ENCODE peak calls at places on chromosome 14, in nine cellular contexts. A is psoas muscle, I is cardiac muscle cell, X is OCI-LY7, R is pancreas, Q is ovary, G is HFFc6, W is adrenal gland, S is fibroblast of the aortic adventitia. J is an unnamed sample.

GRCh38 chr14:43145361-43145760 is 1361.7 kb downstream of the FSCB start:
- DNase-seq in A (no peak), I (no peak), X (no peak), R (no peak), Q (no peak), G (no peak), W (no peak), S (peak), J (no peak)

GRCh38 chr14:44963775-44964380 is 1.9 kb downstream of the TOGARAM1 start:
- DNase-seq in A (no peak), I (no peak), X (peak), R (peak), Q (no peak), G (peak), W (no peak), S (peak), J (no peak)

GRCh38 chr14:52342849-52343606 is 28.9 kb downstream of the PTGER2 start:
- DNase-seq in A (no peak), I (peak), X (no peak), R (no peak), Q (no peak), G (peak), W (no peak), S (peak), J (no peak)

GRCh38 chr14:50531595-50532501 is 521 bp downstream of the MAP4K5 start:
- DNase-seq in A (peak), I (peak), X (peak), R (peak), Q (peak), G (no peak), W (peak), S (peak), J (no peak)

GRCh38 chr14:29892327-29892726 is 35.3 kb downstream of the PRKD1 start:
- DNase-seq in A (no peak), I (peak), X (no peak), R (no peak), Q (no peak), G (peak), W (no peak), S (no peak), J (no peak)

GRCh38 chr14:44700184-44700583 is 193.1 kb upstream of the FSCB start:
- DNase-seq in A (no peak), I (peak), X (no peak), R (no peak), Q (no peak), G (no peak), W (no peak), S (peak), J (peak)

GRCh38 chr14:59534361-59534987 is 42.1 kb downstream of the CCDC175 start:
- DNase-seq in A (no peak), I (no peak), X (no peak), R (no peak), Q (no peak), G (no peak), W (no peak), S (no peak), J (no peak)

GRCh38 chr14:26332966-26333365 is 264.9 kb downstream of the NOVA1 start:
- DNase-seq in A (peak), I (peak), X (no peak), R (no peak), Q (no peak), G (no peak), W (no peak), S (peak), J (no peak)

GRCh38 chr14:51356381-51356780 is 116.3 kb downstream of the TMX1 start:
- DNase-seq in A (no peak), I (peak), X (no peak), R (no peak), Q (no peak), G (no peak), W (no peak), S (peak), J (no peak)

GRCh38 chr14:94654071-94654974 is 42.1 kb downstream of the SERPINA3 start:
- DNase-seq in A (no peak), I (peak), X (no peak), R (peak), Q (peak), G (no peak), W (peak), S (no peak), J (no peak)

GRCh38 chr14:95222870-95223398 is 65.6 kb upstream of the DICER1 start:
- DNase-seq in A (no peak), I (peak), X (no peak), R (no peak), Q (no peak), G (no peak), W (no peak), S (peak), J (no peak)

GRCh38 chr14:67332468-67332867 is 27.1 kb downstream of the ATP6V1D start:
- DNase-seq in A (no peak), I (no peak), X (no peak), R (no peak), Q (no peak), G (no peak), W (no peak), S (no peak), J (no peak)

GRCh38 chr14:67331368-67332125 is 28.1 kb downstream of the ATP6V1D start:
- DNase-seq in A (no peak), I (no peak), X (no peak), R (no peak), Q (no peak), G (peak), W (no peak), S (no peak), J (peak)

GRCh38 chr14:67335781-67336180 is 23.8 kb downstream of the ATP6V1D start:
- DNase-seq in A (no peak), I (peak), X (peak), R (no peak), Q (no peak), G (peak), W (no peak), S (peak), J (no peak)
- TF ChIP-seq CTCF in A (peak), I (peak), X (peak), R (no peak), Q (no peak), G (peak), W (no peak), S (peak), J (peak)

GRCh38 chr14:54985156-54985555 is 41.7 kb downstream of the WDHD1 start:
- DNase-seq in A (no peak), I (no peak), X (no peak), R (no peak), Q (no peak), G (no peak), W (no peak), S (no peak), J (no peak)

GRCh38 chr14:54975856-54976255 is 51.0 kb downstream of the WDHD1 start:
- DNase-seq in A (no peak), I (peak), X (no peak), R (no peak), Q (no peak), G (no peak), W (no peak), S (peak), J (no peak)

GRCh38 chr14:54976316-54976715 is 50.6 kb downstream of the WDHD1 start:
- DNase-seq in A (no peak), I (peak), X (no peak), R (no peak), Q (no peak), G (peak), W (no peak), S (peak), J (peak)

GRCh38 chr14:54979039-54979438 is 47.9 kb downstream of the WDHD1 start:
- DNase-seq in A (no peak), I (no peak), X (no peak), R (no peak), Q (no peak), G (no peak), W (no peak), S (no peak), J (no peak)

GRCh38 chr14:54981698-54982097 is 45.2 kb downstream of the WDHD1 start:
- DNase-seq in A (no peak), I (peak), X (no peak), R (no peak), Q (no peak), G (no peak), W (no peak), S (peak), J (peak)
- TF ChIP-seq CTCF in A (peak), I (peak), X (peak), R (no peak), Q (no peak), G (peak), W (peak), S (no peak), J (no peak)

GRCh38 chr14:32077081-32078029 is at the start of gene ARHGAP5:
- DNase-seq in A (no peak), I (peak), X (peak), R (no peak), Q (peak), G (peak), W (peak), S (peak), J (no peak)
- TF ChIP-seq CTCF in A (peak), I (no peak), X (no peak), R (no peak), Q (no peak), G (peak), W (no peak), S (peak), J (no peak)

GRCh38 chr14:106690333-106690891 is 1164.0 kb downstream of the TMEM121 start:
- DNase-seq in A (no peak), I (no peak), X (no peak), R (no peak), Q (no peak), G (no peak), W (no peak), S (no peak), J (no peak)

GRCh38 chr14:106694638-106695393 is 1168.4 kb downstream of the TMEM121 start:
- DNase-seq in A (no peak), I (no peak), X (no peak), R (no peak), Q (no peak), G (no peak), W (peak), S (no peak), J (no peak)

GRCh38 chr14:106686533-106686932 is 1160.2 kb downstream of the TMEM121 start:
- DNase-seq in A (no peak), I (no peak), X (no peak), R (no peak), Q (no peak), G (no peak), W (no peak), S (no peak), J (no peak)

GRCh38 chr14:106691601-106692291 is 1165.4 kb downstream of the TMEM121 start:
- DNase-seq in A (peak), I (no peak), X (peak), R (no peak), Q (no peak), G (no peak), W (peak), S (no peak), J (no peak)
- TF ChIP-seq CTCF in A (no peak), I (no peak), X (peak), R (no peak), Q (no peak), G (peak), W (no peak), S (peak), J (peak)

GRCh38 chr14:39099748-39100147 is 3.3 kb downstream of the SEC23A start:
- DNase-seq in A (no peak), I (no peak), X (no peak), R (no peak), Q (no peak), G (no peak), W (no peak), S (no peak), J (no peak)

GRCh38 chr14:39107624-39108023 is 4.6 kb upstream of the SEC23A start:
- DNase-seq in A (no peak), I (peak), X (peak), R (no peak), Q (no peak), G (peak), W (no peak), S (peak), J (no peak)

GRCh38 chr14:39108791-39109190 is 5.3 kb upstream of the GEMIN2 start:
- DNase-seq in A (no peak), I (no peak), X (no peak), R (no peak), Q (no peak), G (no peak), W (no peak), S (no peak), J (no peak)

GRCh38 chr14:39102265-39102968 is 618 bp downstream of the SEC23A start:
- DNase-seq in A (no peak), I (peak), X (no peak), R (peak), Q (no peak), G (peak), W (peak), S (peak), J (no peak)

DNA sequence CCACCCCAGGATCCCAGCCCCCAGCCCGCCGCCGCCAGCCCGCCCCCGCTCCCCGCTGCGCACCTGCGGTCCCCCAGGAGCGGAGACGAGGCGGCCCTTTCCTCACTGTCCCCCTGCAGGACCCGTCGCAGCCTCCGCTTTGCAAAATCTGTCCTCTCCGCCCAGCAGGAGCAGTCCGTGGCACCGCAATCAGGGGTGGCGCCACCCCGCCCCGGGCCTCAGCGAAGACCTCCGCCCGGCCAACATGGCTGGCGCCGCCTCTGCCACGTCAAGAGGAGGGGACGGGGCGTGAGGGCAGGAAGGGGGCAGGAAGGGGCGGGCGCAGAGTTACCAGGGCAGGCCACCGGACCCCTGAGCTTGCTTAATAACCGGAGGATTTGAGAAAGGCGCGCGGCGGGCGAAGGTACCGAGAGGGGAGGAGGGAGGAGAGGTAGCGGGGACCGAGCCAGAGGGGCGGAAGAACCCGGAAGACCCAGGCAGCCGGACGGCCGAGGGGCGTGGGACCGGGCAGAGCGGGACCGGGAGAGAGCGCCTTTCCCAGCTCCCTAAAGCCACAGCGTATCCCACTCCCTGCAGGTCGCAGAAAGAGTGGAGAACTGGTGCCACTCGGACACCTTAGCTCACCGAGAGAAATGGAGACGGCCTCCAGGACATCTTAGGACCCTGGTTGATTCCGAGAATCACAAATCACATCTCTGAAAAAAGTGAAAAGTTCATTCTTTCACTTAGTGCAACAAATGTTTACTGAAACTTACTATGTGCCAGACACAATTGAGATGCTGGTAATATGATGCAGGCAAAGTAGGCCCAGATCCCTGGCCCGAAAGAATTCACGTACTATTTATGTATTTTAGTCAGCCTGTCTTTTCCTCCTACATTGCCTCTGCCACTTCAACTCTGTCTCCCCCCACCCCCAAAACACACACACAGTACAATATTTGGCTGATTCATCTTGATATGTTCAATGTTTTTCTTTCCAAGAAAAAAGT is at the start of gene SEC23A:
- DNase-seq in A (peak), I (peak), X (peak), R (peak), Q (peak), G (peak), W (peak), S (peak), J (peak)
- TF ChIP-seq CTCF in A (no peak), I (no peak), X (peak), R (no peak), Q (no peak), G (peak), W (no peak), S (no peak), J (no peak)

J was measured in astrocyte of the cerebellum.